ENCODE peak calls at places on chromosomes 2 and 18, in six cellular contexts. Q is OCI-LY7, F is lower lobe of right lung, J is ovary, Y is H1, N is AG09309. P is an unnamed sample.

GRCh38 chr18:31409301-31409700 is 32.7 kb downstream of the DSG4 start:
- DNase-seq in F (no peak), J (no peak), N (no peak), Y (no peak), Q (no peak), P (no peak)

GRCh38 chr2:8251291-8251690 is 430.6 kb upstream of the ID2 start:
- DNase-seq in Y (no peak), F (no peak), N (no peak), J (no peak), Q (no peak), P (no peak)

GRCh38 chr18:50902797-50903196 is 23.9 kb downstream of the ME2 start:
- DNase-seq in Q (no peak), Y (no peak), J (no peak), F (no peak), N (no peak), P (no peak)

GRCh38 chr2:138010890-138011289 is 46.6 kb downstream of the HNMT start:
- DNase-seq in F (no peak), Q (no peak), N (no peak), J (no peak), Y (no peak), P (no peak)

GRCh38 chr18:74531043-74531442 is 3.3 kb upstream of the CNDP1 start:
- DNase-seq in J (no peak), Q (no peak), F (no peak), Y (no peak), N (no peak), P (no peak)

GRCh38 chr18:46002934-46003333 is 35.8 kb upstream of the EPG5 start:
- DNase-seq in J (no peak), F (no peak), Q (no peak), N (no peak), Y (no peak), P (no peak)

GRCh38 chr18:50285631-50286321 is 1.7 kb downstream of the CXXC1 start:
- DNase-seq in F (no peak), N (no peak), Y (no peak), Q (no peak), J (no peak), P (peak; percentile 10)

GRCh38 chr2:58535182-58535581 is 294.1 kb upstream of the FANCL start:
- DNase-seq in Y (no peak), J (no peak), Q (no peak), N (no peak), F (no peak), P (peak; percentile 96)

GRCh38 chr2:11842324-11842723 is 95.9 kb downstream of the LPIN1 start:
- DNase-seq in Y (no peak), J (no peak), Q (no peak), F (no peak), N (no peak), P (no peak)

GRCh38 chr2:146388757-146389156 is 1456.1 kb upstream of the ACVR2A start:
- DNase-seq in N (no peak), F (no peak), Q (no peak), J (no peak), Y (no peak), P (no peak)

GRCh38 chr2:68825891-68826290 is 45.3 kb downstream of the BMP10 start:
- DNase-seq in Y (no peak), F (no peak), J (no peak), Q (no peak), N (no peak), P (no peak)

GRCh38 chr2:68831688-68832087 is 39.5 kb downstream of the BMP10 start:
- DNase-seq in Q (no peak), Y (no peak), N (no peak), F (no peak), J (no peak), P (no peak)

GRCh38 chr2:68827681-68828080 is 43.5 kb downstream of the BMP10 start:
- DNase-seq in Q (no peak), Y (no peak), F (no peak), J (no peak), N (no peak), P (no peak)

GRCh38 chr2:68829764-68830163 is 41.4 kb downstream of the BMP10 start:
- DNase-seq in Y (no peak), N (no peak), J (no peak), Q (no peak), F (no peak), P (no peak)

GRCh38 chr2:68828887-68829708 is 42.1 kb downstream of the BMP10 start:
- DNase-seq in F (peak; percentile 97), J (peak; percentile 98), Q (peak; percentile 39), Y (no peak), N (peak; percentile 94), P (no peak)
- H3K4me3 ChIP-seq in F (no peak overlapping the region), J (no peak overlapping the region), Q (no peak overlapping the region), Y (no peak overlapping the region), N (no peak overlapping the region), P (no peak overlapping the region)

GRCh38 chr2:177239934-177240600 is 24.5 kb downstream of the NFE2L2 start:
- DNase-seq in Y (no peak), Q (peak; percentile 47), F (no peak), N (no peak), J (no peak), P (no peak)
- H3K4me3 ChIP-seq in Y (no peak overlapping the region), Q (no peak overlapping the region), F (peak overlapping the region; percentile 2), N (no peak overlapping the region), J (no peak overlapping the region), P (no peak overlapping the region)

DNA sequence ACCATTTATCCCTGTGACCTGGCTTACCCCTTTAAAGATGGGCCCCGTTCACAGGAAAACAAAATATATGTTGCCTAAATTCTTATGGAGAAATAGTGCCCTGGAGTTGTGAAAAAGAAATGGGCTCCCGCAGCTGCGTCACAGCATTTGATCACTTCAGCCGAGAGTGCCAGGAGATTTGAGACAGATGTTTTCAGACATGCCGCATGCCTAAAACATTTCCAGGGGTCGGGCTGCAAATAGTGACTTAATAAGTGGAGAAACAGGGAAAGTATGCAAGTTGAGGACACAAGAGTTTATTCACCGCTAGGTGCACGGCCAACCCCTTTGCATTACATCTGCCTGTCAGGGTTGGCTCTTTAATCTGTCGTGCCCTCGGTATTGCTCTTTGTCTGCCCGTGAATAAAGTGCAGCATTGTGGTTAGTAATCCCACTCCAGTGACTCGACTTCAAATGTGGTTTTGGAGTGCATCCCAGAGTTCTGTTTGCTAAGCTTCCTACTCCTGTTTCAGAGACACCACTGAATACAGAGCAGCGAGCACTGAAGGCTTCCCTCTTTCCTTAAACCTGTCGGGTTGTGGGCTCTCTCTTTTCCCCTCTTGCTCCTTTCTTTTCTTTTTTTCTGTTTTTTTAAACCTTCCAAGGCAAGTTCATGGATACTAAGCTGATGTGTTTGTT is 187.5 kb downstream of the LTBP1 start:
- DNase-seq in Q (no peak), N (peak; percentile 96), Y (no peak), J (peak; percentile 54), F (no peak), P (no peak)
- H3K4me3 ChIP-seq in Q (no peak overlapping the region), N (peak overlapping the region; percentile 46), Y (no peak overlapping the region), J (peak overlapping the region; percentile 26), F (peak overlapping the region; percentile 33), P (no peak overlapping the region)

DNA sequence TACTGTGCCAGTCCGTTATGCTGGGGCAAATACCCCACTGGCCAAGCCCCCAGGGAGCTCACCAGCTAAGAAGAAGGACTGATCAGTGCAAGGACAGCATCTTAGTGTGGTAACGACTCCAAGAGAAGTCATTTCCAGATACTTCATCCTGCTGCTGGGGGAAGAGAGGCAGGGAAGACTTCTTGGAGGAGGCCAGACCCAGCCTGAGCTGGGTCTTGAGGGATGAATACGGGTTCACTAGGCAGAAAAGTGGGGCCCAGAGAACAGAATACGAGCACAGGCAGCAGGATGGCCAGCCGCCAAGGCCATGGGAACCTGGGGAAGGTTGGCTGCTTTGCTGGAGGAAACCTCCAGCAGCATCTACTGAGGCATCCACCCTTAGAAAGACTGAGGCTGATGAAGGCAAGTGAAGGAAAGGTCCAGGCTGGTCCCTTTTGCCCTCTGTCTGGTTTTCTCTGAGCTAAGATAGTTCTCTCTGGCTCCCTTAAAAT is 84.1 kb downstream of the GLI2 start:
- DNase-seq in N (no peak), J (peak; percentile 56), Y (no peak), Q (no peak), F (peak; percentile 4), P (no peak)
- H3K4me3 ChIP-seq in N (no peak overlapping the region), J (no peak overlapping the region), Y (no peak overlapping the region), Q (no peak overlapping the region), F (no peak overlapping the region), P (peak overlapping the region; percentile 20)

GRCh38 chr2:162317058-162317742 is 1.3 kb downstream of the IFIH1 start:
- DNase-seq in F (no peak), Q (peak; percentile 30), N (no peak), Y (no peak), J (no peak), P (no peak)
- H3K4me3 ChIP-seq in F (peak overlapping the region; percentile 77), Q (peak overlapping the region; percentile 100), N (no peak overlapping the region), Y (no peak overlapping the region), J (peak overlapping the region; percentile 87), P (no peak overlapping the region)

DNA sequence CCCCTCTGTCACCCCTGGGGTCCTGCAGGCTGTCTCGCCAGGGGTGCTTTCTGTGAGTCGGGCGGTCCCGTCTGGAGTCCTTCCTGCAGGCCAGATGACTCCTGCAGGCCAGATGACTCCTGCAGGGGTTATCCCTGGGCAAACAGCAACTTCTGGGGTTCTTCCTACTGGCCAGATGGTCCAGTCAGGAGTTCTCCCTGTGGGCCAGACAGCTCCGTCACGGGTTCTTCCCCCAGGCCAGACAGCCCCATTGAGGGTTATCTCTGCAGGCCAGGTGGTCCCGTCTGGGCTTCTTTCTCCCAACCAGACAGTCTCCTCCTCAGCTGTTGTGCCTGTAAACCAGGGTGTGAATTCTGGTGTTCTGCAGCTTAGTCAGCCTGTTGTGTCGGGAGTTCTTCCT is 27.6 kb downstream of the ADNP2 start:
- DNase-seq in Y (no peak), J (no peak), F (no peak), N (no peak), Q (no peak), P (peak; percentile 62)
- H3K4me3 ChIP-seq in Y (no peak overlapping the region), J (no peak overlapping the region), F (no peak overlapping the region), N (no peak overlapping the region), Q (no peak overlapping the region), P (no peak overlapping the region)

DNA sequence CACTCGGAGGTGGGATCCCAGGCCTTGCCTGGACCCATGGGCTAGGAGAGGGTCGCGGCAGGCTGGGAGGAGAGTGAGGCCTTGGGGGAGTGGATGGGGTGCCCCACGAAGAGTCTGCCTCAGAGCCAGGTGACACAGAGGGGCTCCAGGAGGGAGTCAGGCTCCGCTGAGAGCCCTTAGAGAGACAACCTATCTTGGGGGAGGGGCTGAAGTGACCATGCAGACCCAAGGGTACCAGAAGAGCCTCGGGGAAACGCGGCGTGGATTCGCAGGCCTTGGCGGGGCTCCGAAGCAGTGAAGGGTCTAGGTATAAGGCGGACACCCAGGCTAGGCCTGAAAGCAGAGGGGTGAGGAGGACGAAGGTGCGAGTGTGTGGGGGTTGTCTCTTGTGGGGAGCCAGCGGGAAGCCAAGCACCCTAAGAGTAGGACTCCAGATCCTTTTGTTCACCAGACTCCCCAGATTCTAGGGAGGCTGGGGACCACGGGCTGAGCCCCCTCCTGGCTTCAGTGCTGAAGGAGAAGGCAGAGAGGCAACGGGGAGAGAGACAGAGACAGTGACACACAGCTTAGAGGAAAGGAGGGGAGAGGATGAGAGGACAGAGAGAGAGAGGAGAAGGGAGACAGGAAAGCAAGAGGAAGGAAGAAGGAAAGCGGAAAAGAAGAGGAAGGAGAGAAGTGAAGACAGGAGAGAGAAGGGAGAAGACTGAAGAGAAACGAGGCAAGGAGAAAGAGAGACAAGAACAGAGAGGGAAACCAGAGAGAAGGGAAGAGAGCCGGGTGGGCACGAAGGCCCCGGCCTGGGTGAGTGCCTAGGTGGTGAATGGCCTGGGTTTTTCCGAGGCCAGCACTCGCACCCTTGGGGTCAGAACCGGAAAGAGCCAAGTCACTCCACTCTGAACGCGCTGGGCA is 1.1 kb upstream of the HOXD11 start:
- DNase-seq in Y (peak; percentile 62), J (peak; percentile 11), F (no peak), Q (no peak), N (no peak), P (no peak)
- H3K4me3 ChIP-seq in Y (no peak overlapping the region), J (peak overlapping the region; percentile 43), F (no peak overlapping the region), Q (no peak overlapping the region), N (peak overlapping the region; percentile 91), P (no peak overlapping the region)

GRCh38 chr2:195515551-195515950 is 141.5 kb upstream of the SLC39A10 start:
- DNase-seq in Y (no peak), N (no peak), Q (no peak), J (no peak), F (no peak), P (no peak)
- H3K4me3 ChIP-seq in Y (no peak overlapping the region), N (no peak overlapping the region), Q (no peak overlapping the region), J (no peak overlapping the region), F (no peak overlapping the region), P (no peak overlapping the region)

P was measured in WERI-Rb-1.